ENCODE peak calls at places on chromosomes 1 and 21, in five cellular contexts. M is thoracic aorta, I is choroid plexus epithelial cell, Z is right lobe of liver, H is AG04450. Y is an unnamed sample.

GRCh38 chr1:58903450-58904298 is 119.8 kb upstream of the JUN start:
- DNase-seq in M (peak), H (peak), I (peak), Z (peak), Y (peak)

GRCh38 chr21:32370971-32371766 is 21.6 kb downstream of the URB1 start:
- DNase-seq in H (no peak), I (peak), Z (no peak), M (no peak), Y (no peak)

GRCh38 chr1:54270543-54270942 is 70.6 kb downstream of the MRPL37 start:
- DNase-seq in Z (no peak), H (no peak), I (no peak), M (no peak), Y (no peak)

GRCh38 chr1:160539896-160540858 is 17.1 kb upstream of the SLAMF6 start:
- DNase-seq in Z (peak), I (no peak), M (no peak), H (no peak), Y (no peak)

GRCh38 chr1:157770442-157771043 is 6.4 kb downstream of the FCRL2 start:
- DNase-seq in M (no peak), H (no peak), I (no peak), Z (no peak), Y (no peak)

GRCh38 chr1:23530089-23530749 is 814 bp downstream of the E2F2 start:
- DNase-seq in I (no peak), Z (no peak), M (no peak), H (no peak), Y (no peak)

GRCh38 chr1:248813546-248813945 is 12.2 kb downstream of the SH3BP5L start:
- DNase-seq in Z (no peak), H (no peak), I (no peak), M (no peak), Y (no peak)

GRCh38 chr1:109565241-109565640 is 16.8 kb downstream of the GNAI3 start:
- DNase-seq in Z (no peak), H (no peak), M (no peak), I (no peak), Y (no peak)

GRCh38 chr21:17848228-17848627 is 29.1 kb upstream of the C21orf91 start:
- DNase-seq in I (peak), Z (no peak), M (no peak), H (peak), Y (peak)

GRCh38 chr1:172588296-172589291 is 55.6 kb downstream of the SUCO start:
- DNase-seq in H (peak), I (peak), M (no peak), Z (peak), Y (no peak)

GRCh38 chr1:233020441-233020840 is 70.0 kb downstream of the NTPCR start:
- DNase-seq in Z (no peak), H (no peak), M (no peak), I (peak), Y (no peak)

GRCh38 chr1:203271018-203271743 is 34.1 kb upstream of the BTG2 start:
- DNase-seq in Z (no peak), M (no peak), I (peak), H (no peak), Y (peak)

GRCh38 chr1:228364068-228364705 is 42.4 kb downstream of the TRIM11 start:
- DNase-seq in I (no peak), H (no peak), Z (peak), M (no peak), Y (no peak)

GRCh38 chr1:117758444-117759316 is 152.8 kb downstream of the TENT5C start:
- DNase-seq in H (peak), M (peak), I (peak), Z (peak), Y (peak)

GRCh38 chr1:246434335-246434734 is 72.7 kb downstream of the SMYD3 start:
- DNase-seq in I (no peak), M (no peak), H (no peak), Z (no peak), Y (no peak)

GRCh38 chr1:230128569-230129269 is 61.7 kb downstream of the GALNT2 start:
- DNase-seq in I (no peak), H (no peak), Z (no peak), M (no peak), Y (no peak)

GRCh38 chr1:36099681-36100341 is 11.1 kb downstream of the ADPRS start:
- DNase-seq in H (peak), Z (peak), I (peak), M (peak), Y (peak)

GRCh38 chr1:182641561-182641960 is 37.4 kb upstream of the RGS16 start:
- DNase-seq in M (no peak), Z (peak), I (no peak), H (no peak), Y (no peak)

DNA sequence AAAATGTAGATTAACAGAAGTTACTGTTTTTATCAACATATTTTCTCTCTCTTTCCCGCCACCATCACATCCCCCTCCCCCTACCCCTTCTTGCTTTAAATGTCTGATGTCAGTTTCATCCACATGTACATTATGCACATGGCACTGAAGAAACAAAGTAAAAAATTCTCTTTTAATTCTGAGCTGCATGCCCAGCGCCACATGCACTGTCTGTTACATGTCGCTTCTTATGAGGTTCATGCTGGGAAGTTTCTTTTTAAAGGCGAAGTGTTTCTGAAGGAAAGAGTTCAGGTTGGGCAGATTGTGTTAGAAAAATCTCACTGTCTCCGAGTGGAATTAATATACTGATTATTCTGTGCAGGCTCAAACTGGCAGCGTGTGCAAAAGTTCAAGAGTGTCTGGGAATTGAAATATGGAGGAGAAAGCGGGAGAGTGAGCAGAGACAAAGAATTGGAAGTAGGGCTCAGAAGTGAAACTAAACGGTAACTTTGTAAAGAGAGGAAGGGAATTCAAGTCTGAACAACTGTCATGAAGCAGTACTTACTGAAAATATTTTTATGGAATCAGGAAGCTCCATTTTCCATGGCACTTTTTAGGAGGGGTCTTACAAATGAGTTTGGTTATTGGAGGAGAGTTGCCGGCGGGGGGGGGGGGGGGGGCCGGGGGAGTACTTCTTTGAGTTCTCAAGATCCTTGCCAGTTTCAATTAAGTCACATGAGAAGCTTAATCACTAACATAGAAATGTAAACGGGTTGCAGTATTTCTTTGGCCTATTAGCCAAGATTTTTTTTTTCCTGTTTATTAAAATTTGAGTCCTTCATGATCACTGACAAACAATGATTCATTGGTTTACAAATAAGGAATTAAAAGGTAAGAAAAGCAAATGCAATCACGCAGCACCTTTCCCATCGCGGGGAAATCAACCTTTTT is 217.7 kb downstream of the SDCCAG8 start:
- DNase-seq in I (peak), Z (no peak), M (no peak), H (no peak), Y (no peak)
- H3K4me3 ChIP-seq in I (peak), Z (peak), M (peak), H (peak), Y (peak)

DNA sequence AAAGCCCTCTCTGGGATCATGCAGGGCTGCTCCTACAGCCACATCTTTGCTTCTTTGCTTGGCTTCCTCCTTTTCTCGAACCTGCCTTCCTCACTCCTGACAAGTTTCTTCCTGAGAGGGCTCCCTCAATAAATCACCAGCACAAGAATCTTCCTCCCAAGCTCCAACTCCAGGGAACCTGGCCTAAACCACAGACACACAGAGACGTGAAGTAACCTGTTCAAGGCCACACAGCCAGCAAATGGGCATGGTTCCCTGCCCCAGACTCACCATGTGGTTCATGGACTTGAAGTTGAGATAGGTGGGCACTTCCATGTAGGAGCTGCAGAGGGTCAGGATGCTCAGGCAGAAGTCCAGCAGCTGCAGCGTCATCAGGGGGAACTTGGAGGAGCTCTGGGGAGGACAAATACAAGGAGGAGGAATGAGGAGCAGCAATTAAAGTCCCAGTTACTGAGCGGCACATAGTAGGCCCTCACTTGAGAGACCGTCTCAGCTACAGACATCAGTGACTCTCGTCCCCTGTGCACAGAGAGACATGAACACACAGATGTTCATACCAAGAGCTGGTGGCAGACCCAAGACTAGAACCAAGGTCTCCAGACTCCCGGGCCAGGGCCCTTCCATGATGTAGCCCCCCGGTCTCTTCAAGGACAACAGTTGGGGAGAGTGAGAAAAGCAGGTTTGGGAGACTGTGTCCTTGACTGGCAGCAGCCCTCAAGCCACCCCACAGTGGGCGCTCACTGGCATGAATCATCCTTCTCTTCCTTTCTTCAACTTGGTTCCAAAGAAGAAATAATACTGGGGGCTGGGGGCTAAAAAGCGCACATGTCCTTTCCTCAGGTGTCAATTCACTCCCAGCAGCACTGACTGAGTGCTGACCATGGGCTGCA is 15.5 kb upstream of the MATN1 start:
- DNase-seq in H (no peak), Z (no peak), M (no peak), I (no peak), Y (no peak)
- H3K4me3 ChIP-seq in H (no peak), Z (no peak), M (no peak), I (no peak), Y (no peak)

DNA sequence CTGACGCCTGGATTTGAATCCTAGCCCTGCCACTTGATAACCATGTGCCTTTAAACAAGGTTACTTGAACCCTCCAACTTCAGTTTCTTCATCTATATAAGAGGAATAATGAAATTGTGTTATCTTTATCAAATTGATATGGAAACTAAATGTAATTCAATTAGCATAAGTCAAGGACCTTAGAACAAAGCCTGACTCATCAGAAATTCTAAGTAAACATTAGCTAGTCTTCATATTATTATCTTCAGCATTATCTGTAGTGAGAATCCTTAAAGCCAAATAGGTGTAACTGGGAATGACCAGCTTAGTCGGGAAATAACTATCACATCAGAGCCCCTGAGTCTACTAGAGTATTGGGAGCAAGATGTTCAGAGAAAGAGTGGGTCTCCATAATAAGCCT is 6.6 kb downstream of the SELL start:
- DNase-seq in M (no peak), Z (no peak), H (no peak), I (no peak), Y (no peak)
- H3K4me3 ChIP-seq in M (no peak), Z (no peak), H (no peak), I (no peak), Y (no peak)

DNA sequence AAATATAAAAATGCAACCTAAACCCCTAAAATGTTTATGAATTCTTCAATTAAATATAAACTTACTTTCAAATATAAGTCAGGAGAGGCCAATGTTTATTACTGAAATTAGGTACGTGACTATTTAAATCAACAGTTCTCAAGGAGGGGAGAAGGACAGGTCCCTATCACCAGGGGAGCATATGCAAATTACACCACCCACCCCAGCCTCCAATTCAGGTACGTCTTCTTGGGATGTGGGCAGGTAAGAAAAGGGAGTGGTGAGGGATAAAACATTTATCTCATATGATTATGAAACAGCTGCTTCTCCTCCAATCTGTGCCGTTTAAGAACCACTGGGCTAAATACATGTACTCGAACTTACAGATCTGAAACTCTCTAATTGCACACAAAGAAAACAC is 3.4 kb downstream of the COP1 start:
- DNase-seq in M (no peak), H (no peak), I (no peak), Z (no peak), Y (no peak)
- H3K4me3 ChIP-seq in M (no peak), H (no peak), I (no peak), Z (no peak), Y (no peak)

DNA sequence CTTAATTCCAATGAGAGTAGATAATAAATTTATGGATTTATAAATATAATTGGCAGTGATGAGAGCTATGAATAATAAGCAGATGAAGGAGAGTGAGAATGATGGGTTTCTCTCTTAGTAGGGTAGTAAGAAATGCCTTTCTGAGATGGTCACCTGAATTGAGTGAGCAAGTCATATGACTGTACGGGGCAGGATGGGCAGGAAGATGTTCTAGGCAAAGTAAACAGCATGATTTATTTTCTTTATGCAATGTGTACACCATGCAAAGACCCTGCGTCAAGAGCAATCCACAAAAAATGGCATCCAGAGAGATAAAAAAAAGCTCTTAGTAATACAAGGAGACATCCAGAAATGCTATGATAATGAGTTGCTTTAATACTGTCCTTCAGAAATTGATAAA is 409.9 kb downstream of the HLX start:
- DNase-seq in H (no peak), I (no peak), Z (no peak), M (no peak), Y (no peak)
- H3K4me3 ChIP-seq in H (no peak), I (no peak), Z (no peak), M (no peak), Y (no peak)